ENCODE peak calls at places on chromosome 10, in eight cellular contexts. T is mesendoderm, Y is body of pancreas, C is H1, F is testis, G is right lobe of liver, B is lower lobe of right lung, S is PC-3. R is an unnamed sample.

GRCh38 chr10:1134156-1134555 is 78.0 kb downstream of the WDR37 start:
- DNase-seq in T (no peak), Y (no peak), C (no peak), F (no peak), G (no peak), B (no peak), S (no peak), R (no peak)

GRCh38 chr10:98425511-98426352 is 10.8 kb upstream of the PYROXD2 start:
- DNase-seq in T (peak; percentile 75), Y (peak; percentile 52), C (no peak), F (peak; percentile 63), G (no peak), B (no peak), S (peak; percentile 54), R (no peak)

GRCh38 chr10:66782776-66783175 is 143.1 kb upstream of the LRRTM3 start:
- DNase-seq in T (no peak), Y (no peak), C (no peak), F (no peak), G (no peak), B (no peak), S (peak; percentile 69), R (no peak)

GRCh38 chr10:80451132-80451531 is 3.0 kb upstream of the TSPAN14 start:
- DNase-seq in T (no peak), Y (no peak), C (no peak), F (no peak), G (no peak), B (no peak), S (no peak), R (no peak)

GRCh38 chr10:83819609-83820008 is 319.7 kb upstream of the GHITM start:
- DNase-seq in T (no peak), Y (no peak), C (no peak), F (no peak), G (no peak), B (no peak), S (no peak), R (no peak)

GRCh38 chr10:98244586-98244985 is 23.4 kb downstream of the LOXL4 start:
- DNase-seq in T (no peak), Y (no peak), C (no peak), F (no peak), G (no peak), B (no peak), S (no peak), R (no peak)

GRCh38 chr10:129096340-129096984 is 370.6 kb upstream of the MGMT start:
- DNase-seq in T (no peak), Y (no peak), C (no peak), F (no peak), G (no peak), B (no peak), S (peak; percentile 1), R (peak; percentile 12)

GRCh38 chr10:127310389-127310788 is 114.0 kb upstream of the INSYN2A start:
- DNase-seq in T (no peak), Y (no peak), C (no peak), F (no peak), G (no peak), B (no peak), S (no peak), R (no peak)

GRCh38 chr10:57168703-57169240 is 807.7 kb upstream of the ZWINT start:
- DNase-seq in T (no peak), Y (no peak), C (no peak), F (no peak), G (no peak), B (no peak), S (peak; percentile 8), R (no peak)

GRCh38 chr10:35639651-35640311 is 2.3 kb downstream of the FZD8 start:
- DNase-seq in T (peak; percentile 90), Y (peak; percentile 34), C (no peak), F (peak; percentile 42), G (peak; percentile 57), B (peak; percentile 62), S (peak; percentile 81), R (peak; percentile 16)

GRCh38 chr10:132341781-132342180 is 9.8 kb downstream of the LRRC27 start:
- DNase-seq in T (no peak), Y (no peak), C (no peak), F (no peak), G (no peak), B (no peak), S (no peak), R (no peak)

GRCh38 chr10:97914837-97915211 is 65.2 kb downstream of the GOLGA7B start:
- DNase-seq in T (peak; percentile 83), Y (peak; percentile 88), C (peak; percentile 46), F (peak; percentile 82), G (peak; percentile 79), B (peak; percentile 89), S (peak; percentile 70), R (peak; percentile 70)

GRCh38 chr10:29140151-29140550 is 148.7 kb upstream of the LYZL1 start:
- DNase-seq in T (no peak), Y (no peak), C (no peak), F (no peak), G (no peak), B (no peak), S (no peak), R (no peak)

GRCh38 chr10:27197980-27198645 is 42.5 kb downstream of the ACBD5 start:
- DNase-seq in T (no peak), Y (no peak), C (no peak), F (peak; percentile 83), G (no peak), B (no peak), S (no peak), R (no peak)

GRCh38 chr10:6070647-6071046 is 8.5 kb upstream of the IL2RA start:
- DNase-seq in T (no peak), Y (no peak), C (no peak), F (no peak), G (no peak), B (no peak), S (no peak), R (no peak)

GRCh38 chr10:69636626-69637550 is 6.8 kb downstream of the FAM241B start:
- DNase-seq in T (peak; percentile 56), Y (peak; percentile 38), C (no peak), F (peak; percentile 53), G (no peak), B (no peak), S (peak; percentile 74), R (no peak)

GRCh38 chr10:6083523-6084475 is 5.0 kb upstream of the RBM17 start:
- DNase-seq in T (peak; percentile 41), Y (no peak), C (no peak), F (no peak), G (no peak), B (no peak), S (no peak), R (no peak)

GRCh38 chr10:132297521-132297920 is 10.2 kb downstream of the STK32C start:
- DNase-seq in T (no peak), Y (no peak), C (no peak), F (no peak), G (peak; percentile 21), B (no peak), S (no peak), R (no peak)

GRCh38 chr10:57162231-57162630 is 801.2 kb upstream of the ZWINT start:
- DNase-seq in T (no peak), Y (no peak), C (no peak), F (no peak), G (no peak), B (no peak), S (peak; percentile 83), R (no peak)

GRCh38 chr10:17504547-17505245 is 50.3 kb upstream of the ST8SIA6 start:
- DNase-seq in T (peak; percentile 18), Y (no peak), C (no peak), F (no peak), G (no peak), B (no peak), S (peak; percentile 28), R (no peak)

GRCh38 chr10:132117636-132118190 is 52.0 kb downstream of the JAKMIP3 start:
- DNase-seq in T (no peak), Y (no peak), C (no peak), F (no peak), G (peak; percentile 47), B (peak; percentile 34), S (no peak), R (peak; percentile 19)

GRCh38 chr10:6035926-6036575 is 26.1 kb downstream of the IL2RA start:
- DNase-seq in T (no peak), Y (no peak), C (no peak), F (no peak), G (no peak), B (no peak), S (no peak), R (no peak)

GRCh38 chr10:104328916-104329710 is 9.2 kb downstream of the ITPRIP start:
- DNase-seq in T (peak; percentile 75), Y (no peak), C (no peak), F (peak; percentile 74), G (no peak), B (peak; percentile 63), S (peak; percentile 90), R (no peak)
- H3K4me1 ChIP-seq in T (peaks cover 56% of the 10 kb centered on the region), Y (peaks cover 52% of the 10 kb centered on the region), C (peaks cover 67% of the 10 kb centered on the region), F (peaks cover 85% of the 10 kb centered on the region), G (no peaks in the 10 kb centered on the region), B (peaks cover 100% of the 10 kb centered on the region), S (peaks cover 71% of the 10 kb centered on the region), R (peaks cover 54% of the 10 kb centered on the region)

DNA sequence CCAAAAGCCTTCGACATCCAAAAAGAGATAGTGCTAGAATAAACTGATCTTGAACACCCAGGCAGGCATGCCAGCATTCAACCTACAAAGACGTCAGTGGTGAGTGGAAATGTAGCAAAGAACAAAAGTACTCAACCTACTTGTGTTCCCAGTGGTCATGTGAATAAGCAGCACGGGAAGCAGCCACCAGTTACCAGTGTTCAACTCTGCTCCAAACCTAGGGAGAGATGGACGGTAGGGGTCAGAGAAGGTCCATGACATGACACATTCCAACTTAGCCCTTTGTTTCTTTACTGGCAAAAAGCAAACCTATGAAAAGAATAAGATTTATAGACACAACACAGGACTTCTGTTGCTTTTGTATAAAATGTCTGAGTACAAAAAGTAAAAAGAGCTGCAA is 511.4 kb downstream of the XPNPEP1 start:
- DNase-seq in T (no peak), Y (peak; percentile 12), C (no peak), F (peak; percentile 69), G (no peak), B (no peak), S (no peak), R (no peak)
- H3K36me3 ChIP-seq in T (no peaks in the 10 kb centered on the region), Y (no peaks in the 10 kb centered on the region), C (no peaks in the 10 kb centered on the region), F (no peaks in the 10 kb centered on the region), G (no peaks in the 10 kb centered on the region), B (no peaks in the 10 kb centered on the region), S (no peaks in the 10 kb centered on the region), R (no peaks in the 10 kb centered on the region)

DNA sequence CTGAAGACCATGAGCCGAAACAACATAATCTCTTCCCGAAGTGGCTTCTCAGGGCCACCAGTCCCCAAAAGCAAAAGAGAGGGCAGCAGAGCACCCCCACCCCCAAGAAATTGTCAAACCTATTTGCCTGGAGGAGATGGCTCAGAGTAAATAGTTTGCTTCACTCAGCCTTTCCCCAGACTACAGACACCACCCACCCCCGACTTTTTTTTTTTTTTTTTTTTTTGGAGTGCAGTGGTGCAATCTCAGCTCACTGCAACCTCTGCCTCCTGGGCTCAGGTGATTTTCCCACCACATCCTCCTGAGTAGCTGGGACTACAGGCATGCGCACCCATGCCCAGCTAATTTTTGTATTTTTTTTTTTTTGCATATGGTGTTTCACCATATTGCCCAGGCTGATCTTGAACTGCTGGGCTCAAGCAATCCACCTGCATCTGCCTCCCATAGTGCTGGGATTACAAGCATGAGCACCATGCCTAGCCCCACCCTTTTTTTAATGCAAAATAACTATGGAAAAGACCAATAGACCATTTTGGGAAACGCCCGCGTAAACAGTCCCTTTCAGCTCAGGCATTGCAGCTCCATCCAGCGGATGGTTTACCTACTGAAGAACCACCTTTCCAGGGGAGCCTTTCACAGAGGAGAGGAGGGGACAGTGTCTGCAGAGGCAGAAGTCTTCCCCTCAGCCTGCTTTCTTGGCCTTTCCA is 9.8 kb downstream of the ZMIZ1 start:
- DNase-seq in T (no peak), Y (no peak), C (no peak), F (no peak), G (no peak), B (no peak), S (no peak), R (no peak)
- H3K4me1 ChIP-seq in T (peaks cover 21% of the 10 kb centered on the region), Y (peaks cover 100% of the 10 kb centered on the region), C (peaks cover 29% of the 10 kb centered on the region), F (peaks cover 42% of the 10 kb centered on the region), G (peaks cover 12% of the 10 kb centered on the region), B (peaks cover 100% of the 10 kb centered on the region), S (peaks cover 64% of the 10 kb centered on the region), R (peaks cover 65% of the 10 kb centered on the region)

GRCh38 chr10:89755374-89755773 is 54.0 kb downstream of the KIF20B start:
- DNase-seq in T (no peak), Y (no peak), C (no peak), F (no peak), G (no peak), B (no peak), S (no peak), R (no peak)
- H3K36me3 ChIP-seq in T (peaks cover 1% of the 10 kb centered on the region), Y (no peaks in the 10 kb centered on the region), C (peaks cover 9% of the 10 kb centered on the region), F (no peaks in the 10 kb centered on the region), G (no peaks in the 10 kb centered on the region), B (no peaks in the 10 kb centered on the region), S (peaks cover 15% of the 10 kb centered on the region), R (no peaks in the 10 kb centered on the region)